ENCODE peak calls at places on chromosomes 2 and 18, in seven cellular contexts. Q is right lobe of liver, A is upper lobe of right lung, F is Calu3, X is osteoblast, D is B cell, W is NB4. L is an unnamed sample.

GRCh38 chr2:103161456-103162289 is 399.8 kb downstream of the TMEM182 start:
- DNase-seq in D (no peak), F (peak; percentile 52), A (no peak), X (peak; percentile 85), Q (no peak), W (peak; percentile 54), L (peak; percentile 35)

GRCh38 chr2:165032559-165032958 is 77.2 kb upstream of the SLC38A11 start:
- DNase-seq in W (no peak), D (no peak), Q (no peak), X (no peak), F (no peak), A (no peak), L (no peak)

GRCh38 chr18:35695803-35696202 is 114.3 kb downstream of the GALNT1 start:
- DNase-seq in A (no peak), X (no peak), W (no peak), F (no peak), D (no peak), Q (peak; percentile 56), L (no peak)

GRCh38 chr18:35282353-35282752 is 7.7 kb downstream of the ZSCAN30 start:
- DNase-seq in A (no peak), W (no peak), X (peak; percentile 86), Q (no peak), F (no peak), D (no peak), L (no peak)

GRCh38 chr2:26650713-26651457 is 9.7 kb upstream of the CIB4 start:
- DNase-seq in W (peak; percentile 26), X (peak; percentile 59), F (no peak), Q (peak; percentile 7), A (peak; percentile 23), D (no peak), L (no peak)

GRCh38 chr2:222649801-222650200 is 6.1 kb downstream of the FARSB start:
- DNase-seq in F (no peak), D (no peak), Q (no peak), X (no peak), W (no peak), A (no peak), L (no peak)

GRCh38 chr2:216389565-216389964 is 17.3 kb upstream of the MARCHF4 start:
- DNase-seq in W (peak; percentile 33), X (no peak), A (no peak), Q (no peak), D (no peak), F (no peak), L (no peak)

GRCh38 chr2:223093436-223093839 is 41.4 kb downstream of the KCNE4 start:
- DNase-seq in A (no peak), D (no peak), F (no peak), W (no peak), X (no peak), Q (no peak), L (no peak)

GRCh38 chr2:30147715-30148611 is 1.2 kb downstream of the YPEL5 start:
- DNase-seq in W (peak; percentile 80), D (peak; percentile 92), Q (peak; percentile 87), X (peak; percentile 99), A (peak; percentile 92), F (peak; percentile 83), L (peak; percentile 93)

GRCh38 chr2:230582851-230583283 is 129.8 kb upstream of the CAB39 start:
- DNase-seq in D (no peak), X (peak; percentile 45), A (no peak), Q (no peak), W (no peak), F (no peak), L (peak; percentile 49)

DNA sequence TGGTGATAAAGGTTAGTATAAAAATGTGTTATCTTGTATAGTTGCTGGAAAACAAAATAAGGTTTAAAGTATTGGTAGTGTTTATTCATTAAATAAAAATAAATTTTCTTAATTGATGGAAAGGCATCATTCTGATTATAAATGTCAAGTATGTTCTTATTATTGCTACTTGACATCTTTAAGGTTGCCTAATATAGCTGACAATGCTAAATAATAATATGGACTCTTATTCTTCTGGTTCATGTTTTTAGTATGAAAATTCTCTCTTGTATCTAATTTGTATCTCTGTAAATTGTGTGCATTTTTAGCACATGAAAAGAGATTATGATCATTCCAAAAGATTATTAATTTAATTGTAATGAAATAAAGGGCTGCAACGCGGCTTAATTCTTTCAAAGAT is 25.0 kb downstream of the RBM44 start:
- DNase-seq in F (no peak), Q (no peak), A (no peak), W (no peak), D (no peak), X (no peak), L (no peak)
- TF ChIP-seq CTCF in F (no peak), Q (no peak), A (no peak), W (no peak), D (no peak), X (no peak), L (no peak)

GRCh38 chr2:75309596-75310290 is 110.4 kb upstream of the TACR1 start:
- DNase-seq in D (no peak), A (no peak), W (no peak), X (no peak), Q (no peak), F (no peak), L (no peak)
- TF ChIP-seq CTCF in D (no peak), A (no peak), W (no peak), X (no peak), Q (no peak), F (no peak), L (no peak)

DNA sequence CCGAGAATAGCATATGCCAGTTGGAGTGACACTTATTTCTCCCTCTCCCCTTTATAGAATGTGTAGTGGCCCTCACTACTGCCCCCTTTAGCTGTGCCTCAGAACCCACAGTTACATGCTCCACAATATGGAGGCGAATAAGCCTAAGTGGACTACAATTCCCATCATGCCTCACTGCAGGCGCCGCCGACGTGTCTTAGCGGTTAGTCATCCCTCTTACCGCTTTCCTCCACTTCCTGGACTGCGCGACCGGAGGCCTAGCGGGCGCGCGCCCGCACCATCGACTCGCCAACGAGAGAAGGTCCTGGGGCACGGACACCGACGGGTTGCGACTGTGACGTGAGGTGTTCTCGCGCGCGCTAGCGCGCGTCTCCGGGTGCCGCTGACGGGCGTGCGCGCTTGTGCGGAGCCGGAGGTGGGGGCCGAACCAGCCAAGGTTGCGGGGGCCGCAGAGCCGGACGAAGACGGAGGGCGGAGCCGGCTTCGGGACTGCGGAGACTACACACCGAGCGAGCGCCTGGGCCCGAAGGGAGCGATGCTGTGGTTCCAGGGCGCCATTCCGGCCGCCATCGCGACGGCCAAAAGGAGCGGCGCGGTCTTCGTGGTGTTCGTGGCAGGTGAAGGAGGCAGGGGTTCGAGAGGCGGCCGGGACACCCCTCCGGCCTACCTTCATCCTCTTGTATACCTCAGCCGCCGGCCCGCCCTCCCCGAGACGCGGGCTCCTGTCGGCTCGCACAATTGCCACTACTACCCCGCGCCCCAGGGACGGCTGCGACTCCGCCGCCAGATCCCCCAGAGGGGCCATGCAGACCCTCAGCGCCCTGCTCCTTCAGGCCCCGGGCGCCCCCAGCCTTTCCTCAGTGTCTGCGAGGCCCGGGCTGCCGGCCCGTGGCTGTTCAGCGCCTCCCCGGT is at the start of gene UBXN4:
- DNase-seq in Q (peak; percentile 99), X (peak; percentile 97), D (peak; percentile 94), F (peak; percentile 93), W (peak; percentile 100), A (peak; percentile 99), L (peak; percentile 95)
- TF ChIP-seq CTCF in Q (peak; percentile 29), X (peak; percentile 49), D (peak; percentile 35), F (no peak), W (peak; percentile 75), A (peak; percentile 52), L (peak; percentile 50)

GRCh38 chr2:7508220-7508943 is 591.2 kb downstream of the RNF144A start:
- DNase-seq in W (no peak), X (no peak), F (no peak), D (no peak), A (no peak), Q (no peak), L (no peak)

GRCh38 chr2:7515327-7515726 is 598.1 kb downstream of the RNF144A start:
- DNase-seq in F (no peak), A (no peak), Q (no peak), D (no peak), X (no peak), W (no peak), L (no peak)

GRCh38 chr2:7513834-7514233 is 596.6 kb downstream of the RNF144A start:
- DNase-seq in Q (no peak), D (no peak), X (no peak), W (no peak), F (no peak), A (no peak), L (no peak)

GRCh38 chr2:7510353-7510752 is 593.1 kb downstream of the RNF144A start:
- DNase-seq in W (no peak), D (no peak), X (no peak), Q (no peak), F (no peak), A (no peak), L (no peak)
- TF ChIP-seq CTCF in W (no peak), D (no peak), X (no peak), Q (no peak), F (no peak), A (no peak), L (no peak)

DNA sequence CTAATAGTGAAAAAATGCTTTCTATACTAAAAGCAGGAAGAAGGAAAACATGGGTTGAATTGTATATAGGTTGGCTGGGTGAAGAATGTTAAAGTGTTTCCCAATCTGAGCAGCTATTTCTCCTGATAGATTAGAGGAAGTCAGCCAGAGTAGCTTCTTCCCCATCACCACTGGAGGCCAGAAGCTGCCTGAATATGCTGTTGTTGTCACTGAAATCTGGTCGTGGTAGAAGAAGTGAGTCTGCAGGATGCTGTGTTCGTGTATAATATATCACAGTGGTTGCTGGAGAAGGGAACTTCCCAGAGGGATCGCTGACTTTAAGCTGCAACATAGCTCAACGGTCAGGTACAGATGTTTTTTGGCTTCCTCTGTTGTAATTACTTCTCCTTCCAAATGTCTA is 247.5 kb upstream of the LRATD1 start:
- DNase-seq in W (peak; percentile 9), F (no peak), D (no peak), Q (no peak), X (no peak), A (no peak), L (no peak)
- TF ChIP-seq CTCF in W (no peak), F (no peak), D (no peak), Q (no peak), X (no peak), A (no peak), L (no peak)

GRCh38 chr2:132670961-132671781 is 1.2 kb upstream of the LYPD1 start:
- DNase-seq in Q (no peak), F (peak; percentile 45), D (no peak), A (no peak), W (no peak), X (peak; percentile 82), L (no peak)
- TF ChIP-seq CTCF in Q (no peak), F (no peak), D (no peak), A (no peak), W (no peak), X (no peak), L (no peak)

L was measured in GM20000.